ENCODE peak calls at places on chromosome 21, in nine cellular contexts. T is BE2C; O is mammary epithelial cell; J is left lung; X is ovary; U is CD8-positive, alpha-beta memory T cell; K is tibial nerve; Z is upper lobe of right lung; Q is CD4-positive, CD25-positive, alpha-beta regulatory T cell. R is an unnamed sample.

GRCh38 chr21:31623664-31624063 is 35.8 kb upstream of the SOD1 start:
- DNase-seq in T (no peak), O (no peak), J (no peak), X (no peak), U (no peak), K (no peak), Z (no peak), Q (no peak), R (no peak)

GRCh38 chr21:14697769-14698168 is 151.7 kb upstream of the SAMSN1 start:
- DNase-seq in T (no peak), O (no peak), J (no peak), X (no peak), U (no peak), K (no peak), Z (no peak), Q (no peak), R (no peak)

GRCh38 chr21:34126269-34126668 is 52.9 kb downstream of the MRPS6 start:
- DNase-seq in T (no peak), O (peak; percentile 81), J (no peak), X (no peak), U (peak; percentile 53), K (no peak), Z (no peak), Q (no peak), R (no peak)

GRCh38 chr21:15011967-15012366 is 52.8 kb downstream of the NRIP1 start:
- DNase-seq in T (no peak), O (no peak), J (no peak), X (no peak), U (no peak), K (no peak), Z (no peak), Q (no peak), R (no peak)

GRCh38 chr21:36388076-36388475 is 2.9 kb downstream of the CHAF1B start:
- DNase-seq in T (no peak), O (no peak), J (no peak), X (no peak), U (no peak), K (no peak), Z (no peak), Q (no peak), R (no peak)

GRCh38 chr21:17925900-17926299 is 106.7 kb upstream of the C21orf91 start:
- DNase-seq in T (peak; percentile 28), O (no peak), J (no peak), X (no peak), U (no peak), K (no peak), Z (no peak), Q (no peak), R (no peak)

GRCh38 chr21:21200103-21200938 is 202.1 kb downstream of the NCAM2 start:
- DNase-seq in T (no peak), O (no peak), J (peak; percentile 74), X (no peak), U (no peak), K (peak; percentile 53), Z (no peak), Q (no peak), R (peak; percentile 62)

GRCh38 chr21:42127164-42128125 is 56.3 kb downstream of the UMODL1 start:
- DNase-seq in T (no peak), O (no peak), J (no peak), X (no peak), U (no peak), K (no peak), Z (no peak), Q (no peak), R (no peak)

GRCh38 chr21:32442566-32443318 is 30.2 kb downstream of the EVA1C start:
- DNase-seq in T (no peak), O (no peak), J (no peak), X (no peak), U (no peak), K (no peak), Z (no peak), Q (no peak), R (no peak)

GRCh38 chr21:15301014-15301413 is 236.2 kb upstream of the NRIP1 start:
- DNase-seq in T (no peak), O (peak; percentile 62), J (no peak), X (no peak), U (no peak), K (no peak), Z (no peak), Q (no peak), R (no peak)

GRCh38 chr21:31557956-31558838 is 101.3 kb upstream of the SOD1 start:
- DNase-seq in T (peak; percentile 30), O (peak; percentile 51), J (no peak), X (no peak), U (peak; percentile 37), K (no peak), Z (peak; percentile 58), Q (no peak), R (no peak)

GRCh38 chr21:32523463-32523862 is 61.9 kb downstream of the TCP10L start:
- DNase-seq in T (no peak), O (no peak), J (no peak), X (no peak), U (no peak), K (no peak), Z (no peak), Q (no peak), R (peak; percentile 53)

GRCh38 chr21:45992311-45993209 is 11.0 kb downstream of the COL6A1 start:
- DNase-seq in T (peak; percentile 23), O (no peak), J (peak; percentile 29), X (peak; percentile 24), U (no peak), K (no peak), Z (peak; percentile 65), Q (peak; percentile 0), R (peak; percentile 75)

GRCh38 chr21:45994738-45995685 is 13.4 kb downstream of the COL6A1 start:
- DNase-seq in T (no peak), O (no peak), J (peak; percentile 30), X (no peak), U (no peak), K (no peak), Z (peak; percentile 52), Q (peak; percentile 0), R (peak; percentile 44)

GRCh38 chr21:45991606-45992301 is 10.2 kb downstream of the COL6A1 start:
- DNase-seq in T (no peak), O (no peak), J (peak; percentile 29), X (peak; percentile 6), U (no peak), K (no peak), Z (peak; percentile 51), Q (peak; percentile 0), R (no peak)

GRCh38 chr21:45994086-45994661 is 12.6 kb downstream of the COL6A1 start:
- DNase-seq in T (peak; percentile 8), O (no peak), J (peak; percentile 30), X (peak; percentile 38), U (no peak), K (no peak), Z (peak; percentile 51), Q (peak; percentile 1), R (peak; percentile 28)

GRCh38 chr21:45993210-45994085 is 11.9 kb downstream of the COL6A1 start:
- DNase-seq in T (peak; percentile 12), O (no peak), J (peak; percentile 30), X (peak; percentile 25), U (no peak), K (no peak), Z (peak; percentile 61), Q (peak; percentile 0), R (peak; percentile 84)
- H3K9me3 ChIP-seq in T (no peaks in the 10 kb centered on the region), O (no peaks in the 10 kb centered on the region), J (no peaks in the 10 kb centered on the region), X (no peaks in the 10 kb centered on the region), U (no peaks in the 10 kb centered on the region), K (no peaks in the 10 kb centered on the region), Z (no peaks in the 10 kb centered on the region), Q (no peaks in the 10 kb centered on the region), R (no peaks in the 10 kb centered on the region)

GRCh38 chr21:46620846-46621245 is 14.6 kb upstream of the PRMT2 start:
- DNase-seq in T (no peak), O (no peak), J (no peak), X (no peak), U (no peak), K (no peak), Z (no peak), Q (no peak), R (no peak)
- H3K4me1 ChIP-seq in T (no peaks in the 10 kb centered on the region), O (no peaks in the 10 kb centered on the region), J (no peaks in the 10 kb centered on the region), X (no peaks in the 10 kb centered on the region), U (peaks cover 55% of the 10 kb centered on the region), K (no peaks in the 10 kb centered on the region), Z (no peaks in the 10 kb centered on the region), Q (no peaks in the 10 kb centered on the region), R (no peaks in the 10 kb centered on the region)

DNA sequence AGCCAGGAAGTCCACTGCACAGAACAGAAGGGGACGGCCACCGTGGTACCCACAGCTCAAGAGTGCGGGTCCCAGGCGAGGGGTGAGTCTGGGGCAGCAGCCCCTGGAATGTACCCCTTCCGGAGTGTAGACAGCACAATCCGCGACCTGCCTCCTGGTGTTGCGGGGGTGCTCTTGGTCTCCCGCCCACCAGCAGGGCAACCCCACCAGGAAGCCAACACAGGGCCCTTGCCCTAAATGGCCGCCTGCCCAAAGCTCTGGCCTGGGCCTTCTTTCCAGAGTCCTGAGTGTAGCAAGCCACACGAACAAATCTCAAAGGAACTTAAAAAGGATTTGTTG is 1.1 kb upstream of the SLC19A1 start:
- DNase-seq in T (no peak), O (no peak), J (peak; percentile 39), X (peak; percentile 25), U (no peak), K (no peak), Z (no peak), Q (no peak), R (peak; percentile 50)
- H3K4me3 ChIP-seq in T (no peak overlapping the region), O (no peak overlapping the region), J (peak overlapping the region; percentile 59), X (no peak overlapping the region), U (no peak overlapping the region), K (no peak overlapping the region), Z (no peak overlapping the region), Q (no peak overlapping the region), R (no peak overlapping the region)

GRCh38 chr21:38221594-38221993 is 35.2 kb upstream of the KCNJ15 start:
- DNase-seq in T (no peak), O (peak; percentile 67), J (no peak), X (no peak), U (no peak), K (no peak), Z (no peak), Q (no peak), R (no peak)

GRCh38 chr21:38223893-38224540 is 32.8 kb upstream of the KCNJ15 start:
- DNase-seq in T (no peak), O (peak; percentile 37), J (no peak), X (no peak), U (no peak), K (no peak), Z (no peak), Q (no peak), R (no peak)

GRCh38 chr21:38228115-38228514 is 28.7 kb upstream of the KCNJ15 start:
- DNase-seq in T (no peak), O (peak; percentile 74), J (no peak), X (no peak), U (no peak), K (no peak), Z (no peak), Q (no peak), R (no peak)

GRCh38 chr21:38229260-38229877 is 27.4 kb upstream of the KCNJ15 start:
- DNase-seq in T (no peak), O (peak; percentile 20), J (no peak), X (no peak), U (no peak), K (no peak), Z (no peak), Q (no peak), R (no peak)

DNA sequence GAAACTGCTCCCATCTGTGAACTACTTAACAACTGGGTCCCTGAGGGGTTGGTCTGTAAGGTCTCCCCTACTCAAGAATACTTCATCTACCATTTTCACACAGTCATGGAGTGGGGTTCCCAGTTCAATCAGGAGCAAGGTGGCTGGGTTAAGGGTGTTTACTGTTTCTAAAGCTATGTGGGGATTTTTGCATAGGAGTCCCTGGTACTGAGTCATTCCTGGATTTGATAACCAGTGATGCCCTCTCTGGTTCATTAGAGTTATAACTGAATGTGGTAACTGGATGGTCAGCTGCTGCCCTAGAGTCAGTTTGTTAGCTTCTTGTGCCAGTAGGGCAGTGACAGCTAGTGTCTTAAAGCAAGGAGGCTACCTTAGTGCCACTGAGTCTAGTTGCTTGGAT is 29.4 kb upstream of the KCNJ15 start:
- DNase-seq in T (no peak), O (peak; percentile 39), J (no peak), X (no peak), U (no peak), K (no peak), Z (no peak), Q (no peak), R (no peak)
- H3K9me3 ChIP-seq in T (peaks cover 3% of the 10 kb centered on the region), O (peaks cover 30% of the 10 kb centered on the region), J (peaks cover 82% of the 10 kb centered on the region), X (peaks cover 13% of the 10 kb centered on the region), U (peaks cover 34% of the 10 kb centered on the region), K (peaks cover 86% of the 10 kb centered on the region), Z (peaks cover 23% of the 10 kb centered on the region), Q (peaks cover 79% of the 10 kb centered on the region), R (peaks cover 5% of the 10 kb centered on the region)

R was measured in right cardiac atrium.